ENCODE peak calls at places on chromosomes 16 and 17, in four cellular contexts. W is K562, U is H1, T is HepG2. D is an unnamed sample.

GRCh38 chr16:1808691-1809090 is 15.2 kb upstream of the IGFALS start:
- DNase-seq in W (no peak), T (no peak), U (no peak), D (no peak)

GRCh38 chr16:25256821-25257503 is 683 bp downstream of the ZKSCAN2 start:
- DNase-seq in T (peak; percentile 40), U (no peak), W (peak; percentile 50), D (peak; percentile 22)

GRCh38 chr17:6554871-6555330 is 1.5 kb downstream of the PITPNM3 start:
- DNase-seq in T (no peak), U (no peak), W (no peak), D (no peak)

GRCh38 chr17:48100591-48101011 is 677 bp downstream of the CBX1 start:
- DNase-seq in W (peak; percentile 69), T (peak; percentile 54), U (peak; percentile 78), D (peak; percentile 71)

GRCh38 chr17:81040791-81041337 is 5.9 kb downstream of the BAIAP2 start:
- DNase-seq in T (peak; percentile 37), U (peak; percentile 78), W (peak; percentile 73), D (peak; percentile 77)

GRCh38 chr17:68246271-68247028 is 1.4 kb upstream of the AMZ2 start:
- DNase-seq in U (peak; percentile 51), T (no peak), W (no peak), D (peak; percentile 17)

GRCh38 chr17:6753006-6753445 is 2.8 kb upstream of the XAF1 start:
- DNase-seq in U (no peak), T (peak; percentile 11), W (no peak), D (no peak)

GRCh38 chr17:4230142-4230541 is 33.6 kb downstream of the ANKFY1 start:
- DNase-seq in W (no peak), U (no peak), T (no peak), D (peak; percentile 56)

GRCh38 chr17:60720763-60721531 is 43.3 kb downstream of the BCAS3 start:
- DNase-seq in W (peak; percentile 72), U (peak; percentile 45), T (peak; percentile 64), D (peak; percentile 63)

GRCh38 chr16:3112058-3112880 is at the start of gene ZNF205:
- DNase-seq in U (peak; percentile 92), T (peak; percentile 70), W (peak; percentile 86), D (peak; percentile 85)

GRCh38 chr16:3113765-3114479 is 1.5 kb downstream of the ZNF205 start:
- DNase-seq in T (no peak), W (peak; percentile 67), U (no peak), D (peak; percentile 35)

GRCh38 chr16:3112881-3113574 is 642 bp downstream of the ZNF205 start:
- DNase-seq in W (no peak), T (no peak), U (no peak), D (no peak)

GRCh38 chr16:3115561-3115960 is 3.2 kb downstream of the ZNF205 start:
- DNase-seq in W (no peak), T (no peak), U (no peak), D (no peak)

GRCh38 chr16:3115011-3115410 is 2.6 kb downstream of the ZNF205 start:
- DNase-seq in U (no peak), T (no peak), W (no peak), D (no peak)
- TF ChIP-seq RNF2 in U (no peak), T (no peak), W (no peak), D (no peak)

GRCh38 chr17:37756060-37756459 is 11.2 kb upstream of the HNF1B start:
- DNase-seq in U (no peak), W (no peak), T (no peak), D (no peak)
- TF ChIP-seq HDAC2 in U (no peak), W (no peak), T (no peak), D (no peak)

DNA sequence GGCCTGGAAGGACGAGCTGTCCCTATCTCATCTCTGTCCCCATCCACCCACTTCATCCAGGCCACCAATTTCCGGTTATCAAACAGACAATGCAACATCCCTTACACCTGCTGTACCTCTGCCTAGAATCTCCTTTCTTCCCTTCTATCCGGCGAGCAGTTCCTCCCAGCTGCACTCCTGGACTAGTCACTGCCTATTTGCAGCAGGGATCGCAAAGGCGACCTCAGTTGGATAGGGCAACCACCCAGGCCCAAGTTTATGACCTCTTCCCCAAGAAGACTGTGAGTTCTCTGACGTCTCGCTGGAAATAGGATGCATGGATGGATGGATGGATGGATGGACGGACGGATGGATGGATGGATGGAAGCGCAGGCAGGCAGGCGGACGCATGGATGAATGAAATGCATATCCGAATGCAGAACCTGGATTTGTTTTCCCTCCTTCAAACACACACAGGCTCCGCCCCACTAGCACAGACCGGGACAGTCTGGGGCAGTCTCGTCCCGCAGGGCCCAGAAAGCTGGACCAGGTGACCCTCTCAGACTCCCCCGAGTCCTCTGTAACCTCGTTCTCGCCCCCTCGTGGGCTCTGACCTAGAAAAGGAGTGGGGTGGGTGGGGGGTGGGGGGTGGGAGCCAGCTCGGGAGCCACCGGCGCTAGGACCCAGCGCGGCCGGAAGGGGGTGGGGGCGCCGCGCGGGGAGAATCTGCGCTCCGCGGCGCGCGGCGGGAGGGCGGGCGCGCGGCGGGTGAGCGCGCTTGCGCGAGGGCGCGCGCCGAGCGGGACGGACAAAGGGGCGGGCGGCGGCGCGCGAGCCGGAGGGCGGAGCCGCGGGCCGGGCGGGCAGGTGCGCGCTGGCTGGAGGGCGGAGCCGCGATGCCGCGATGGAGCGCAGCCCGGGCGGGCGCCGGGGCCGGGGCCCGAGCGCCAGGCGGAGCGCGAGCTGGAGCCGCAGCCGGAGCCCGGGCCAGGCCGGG is at the start of gene SBK1:
- DNase-seq in U (peak; percentile 83), W (peak; percentile 84), T (peak; percentile 40), D (peak; percentile 65)
- TF ChIP-seq RNF2 in U (no peak), W (no peak), T (no peak), D (no peak)

GRCh38 chr16:30557397-30557949 is 701 bp downstream of the ZNF764 start:
- DNase-seq in W (no peak), T (no peak), U (no peak), D (no peak)
- TF ChIP-seq HDAC2 in W (no peak), T (no peak), U (no peak), D (no peak)

GRCh38 chr17:18984273-18985114 is 20.1 kb downstream of the FAM83G start:
- DNase-seq in T (no peak), W (no peak), U (no peak), D (no peak)
- TF ChIP-seq RNF2 in T (no peak), W (no peak), U (no peak), D (no peak)

DNA sequence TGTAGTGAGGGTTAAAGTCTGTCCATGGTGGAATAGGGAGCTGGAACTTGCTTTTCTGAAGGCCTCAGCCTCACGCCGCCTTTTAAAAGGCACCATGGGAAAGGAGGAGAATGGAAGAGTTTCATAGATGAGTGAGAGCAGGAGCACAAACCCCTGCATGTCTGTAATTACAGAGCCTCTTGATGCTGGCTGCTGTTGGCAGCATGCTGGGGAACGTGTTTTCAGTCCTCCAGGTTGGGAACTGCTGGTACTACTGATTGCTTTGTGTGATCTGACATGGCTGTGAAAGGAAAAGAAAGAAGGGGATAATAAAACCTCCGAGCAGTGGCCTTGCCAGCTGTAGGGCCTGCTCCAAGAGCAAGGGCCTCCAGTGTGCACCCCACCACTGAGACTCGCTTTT is 16.8 kb upstream of the DYNLL2 start:
- DNase-seq in T (no peak), U (no peak), W (no peak), D (no peak)
- TF ChIP-seq HDAC2 in T (no peak), U (no peak), W (no peak), D (no peak)

GRCh38 chr17:45749831-45750335 is 34.2 kb upstream of the CRHR1 start:
- DNase-seq in U (no peak), W (no peak), T (no peak), D (no peak)

GRCh38 chr17:45748911-45749310 is 35.2 kb upstream of the CRHR1 start:
- DNase-seq in T (no peak), W (no peak), U (no peak), D (no peak)

GRCh38 chr17:45745843-45746494 is 38.2 kb upstream of the CRHR1 start:
- DNase-seq in W (no peak), T (no peak), U (no peak), D (no peak)

GRCh38 chr17:45750779-45751440 is 33.2 kb upstream of the CRHR1 start:
- DNase-seq in W (no peak), U (no peak), T (no peak), D (no peak)

DNA sequence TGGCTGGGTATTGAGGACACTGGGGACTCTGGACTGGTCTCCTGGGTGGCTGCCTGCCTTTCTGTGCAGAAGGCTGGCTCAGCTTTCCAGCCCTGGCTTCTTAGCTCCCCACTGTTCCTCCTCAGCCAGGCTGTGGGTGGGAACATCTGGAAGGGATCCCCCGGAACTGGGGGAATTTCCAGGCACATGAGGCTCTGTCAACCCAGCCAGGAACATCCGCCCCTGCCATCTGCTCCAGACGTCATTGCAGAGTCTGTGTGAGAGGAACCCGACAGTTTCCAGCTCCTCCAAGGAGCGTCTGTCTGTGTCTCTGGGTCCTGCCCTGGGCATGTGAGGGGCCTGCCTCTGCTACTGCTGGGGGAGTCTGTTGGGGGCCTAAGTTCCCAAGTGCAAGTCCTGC is 36.2 kb upstream of the CRHR1 start:
- DNase-seq in U (no peak), W (no peak), T (no peak), D (no peak)
- TF ChIP-seq RNF2 in U (no peak), W (no peak), T (no peak), D (no peak)

GRCh38 chr16:29009050-29009837 is 24.4 kb downstream of the LAT start:
- DNase-seq in U (no peak), W (peak; percentile 98), T (no peak), D (no peak)
- TF ChIP-seq HDAC2 in U (no peak), W (peak; percentile 88), T (no peak), D (no peak)

GRCh38 chr16:89150090-89150835 is 21.3 kb upstream of the CDH15 start:
- DNase-seq in W (no peak), T (no peak), U (no peak), D (no peak)
- TF ChIP-seq RNF2 in W (no peak), T (no peak), U (no peak), D (no peak)

DNA sequence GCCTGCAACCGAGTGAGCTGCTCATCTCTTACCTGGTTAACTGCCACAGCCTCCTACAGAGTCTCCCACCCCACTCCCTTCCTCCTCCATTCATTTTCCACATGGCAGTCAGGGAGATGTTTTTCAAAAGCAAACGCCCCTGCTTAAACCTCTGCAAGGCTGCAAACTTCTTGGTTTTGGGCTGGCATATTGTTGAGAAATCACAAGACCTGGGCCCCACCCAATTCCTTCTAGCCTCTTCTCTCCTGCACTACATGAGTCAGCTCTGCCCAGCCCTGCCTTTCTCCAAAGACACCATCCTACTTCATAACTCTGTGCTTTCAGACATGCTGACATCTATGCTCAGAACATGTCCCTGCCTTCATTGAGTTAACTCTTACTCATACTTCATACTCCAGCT is 136.1 kb downstream of the SPACA3 start:
- DNase-seq in U (no peak), T (no peak), W (no peak), D (no peak)
- TF ChIP-seq HDAC2 in U (no peak), T (no peak), W (no peak), D (no peak)

D was measured in A549.